ENCODE peak calls at places on chromosomes 5 and 9, in seven cellular contexts. M is mammary epithelial cell, Z is A549, C is tibial nerve, L is AG04450, F is heart left ventricle, U is dorsolateral prefrontal cortex. K is an unnamed sample.
A peak's percentile ranks its signal among the peaks of the same experiment; 100 is the strongest.

GRCh38 chr5:150066901-150067396 is 19.4 kb downstream of the CSF1R start:
- DNase-seq in F (no peak), C (no peak), L (no peak), M (peak; percentile 60), Z (no peak), U (no peak), K (peak; percentile 80)

GRCh38 chr9:123399803-123400378 is 43.9 kb downstream of the CRB2 start:
- DNase-seq in L (no peak), M (no peak), Z (peak; percentile 17), C (no peak), U (no peak), F (no peak), K (no peak)

GRCh38 chr5:45639038-45639437 is 57.1 kb downstream of the HCN1 start:
- DNase-seq in C (no peak), M (no peak), F (no peak), U (no peak), L (no peak), Z (no peak), K (no peak)

GRCh38 chr9:136671646-136672430 is 9.1 kb downstream of the EGFL7 start:
- DNase-seq in L (no peak), Z (no peak), F (no peak), U (no peak), M (no peak), C (no peak), K (no peak)

GRCh38 chr9:131306397-131306997 is 17.0 kb downstream of the PLPP7 start:
- DNase-seq in Z (no peak), L (no peak), C (no peak), F (no peak), M (no peak), U (no peak), K (no peak)

GRCh38 chr5:173885481-173886010 is 2.6 kb upstream of the CPEB4 start:
- DNase-seq in Z (no peak), F (no peak), C (no peak), U (no peak), M (no peak), L (no peak), K (no peak)

GRCh38 chr5:144275329-144275728 is 104.7 kb downstream of the KCTD16 start:
- DNase-seq in U (no peak), Z (no peak), M (no peak), L (no peak), C (no peak), F (no peak), K (no peak)

GRCh38 chr5:8516356-8516755 is 647.4 kb downstream of the MTRR start:
- DNase-seq in F (no peak), Z (no peak), L (no peak), C (no peak), U (no peak), M (no peak), K (no peak)

GRCh38 chr5:11564716-11565115 is 339.5 kb downstream of the CTNND2 start:
- DNase-seq in Z (no peak), C (no peak), U (peak; percentile 86), M (no peak), L (no peak), F (no peak), K (no peak)

GRCh38 chr9:71058660-71059059 is 62.8 kb downstream of the TRPM3 start:
- DNase-seq in C (no peak), F (no peak), L (no peak), U (no peak), M (no peak), Z (no peak), K (no peak)

GRCh38 chr9:83070257-83070656 is 7.3 kb upstream of the RASEF start:
- DNase-seq in F (no peak), L (peak; percentile 21), C (no peak), M (peak; percentile 66), U (no peak), Z (no peak), K (peak; percentile 75)

GRCh38 chr5:109865636-109866035 is 175.9 kb downstream of the MAN2A1 start:
- DNase-seq in M (peak; percentile 70), C (no peak), Z (peak; percentile 9), L (peak; percentile 93), F (no peak), U (no peak), K (peak; percentile 91)

GRCh38 chr9:14340994-14341393 is 27.1 kb upstream of the NFIB start:
- DNase-seq in U (no peak), Z (no peak), L (no peak), F (no peak), M (no peak), C (no peak), K (no peak)

GRCh38 chr9:130680836-130681768 is 12.5 kb upstream of the EXOSC2 start:
- DNase-seq in U (peak; percentile 78), C (no peak), M (peak; percentile 84), L (peak; percentile 66), Z (peak; percentile 93), F (peak; percentile 91), K (peak; percentile 96)

GRCh38 chr9:17521456-17521855 is 57.4 kb upstream of the SH3GL2 start:
- DNase-seq in Z (no peak), F (no peak), L (no peak), C (no peak), M (no peak), U (no peak), K (no peak)

GRCh38 chr5:130034872-130035271 is 130.6 kb downstream of the CHSY3 start:
- DNase-seq in C (no peak), L (peak; percentile 10), M (peak; percentile 32), U (no peak), Z (no peak), F (no peak), K (peak; percentile 52)

GRCh38 chr9:115369322-115369957 is 251.5 kb upstream of the TNC start:
- DNase-seq in F (no peak), L (peak; percentile 80), M (peak; percentile 37), U (no peak), Z (peak; percentile 44), C (no peak), K (peak; percentile 85)

GRCh38 chr9:110252509-110253139 is 3.7 kb downstream of the TXN start:
- DNase-seq in U (no peak), L (no peak), M (no peak), Z (peak; percentile 57), C (no peak), F (no peak), K (no peak)

GRCh38 chr9:79902937-79903600 is 331.3 kb downstream of the TLE4 start:
- DNase-seq in Z (no peak), C (no peak), F (no peak), M (no peak), U (no peak), L (no peak), K (no peak)

GRCh38 chr5:119063579-119064379 is 7.1 kb upstream of the DMXL1 start:
- DNase-seq in F (no peak), C (no peak), U (no peak), Z (peak; percentile 7), M (peak; percentile 60), L (no peak), K (peak; percentile 46)

GRCh38 chr9:4798281-4798680 is 5.5 kb downstream of the RCL1 start:
- DNase-seq in U (no peak), L (no peak), Z (no peak), M (no peak), C (no peak), F (no peak), K (no peak)

GRCh38 chr5:55645304-55645703 is 66.8 kb downstream of the SLC38A9 start:
- DNase-seq in C (no peak), L (no peak), F (no peak), M (peak; percentile 5), Z (peak; percentile 36), U (no peak), K (peak; percentile 63)

GRCh38 chr5:440413-441180 is 2.4 kb upstream of the EXOC3 start:
- DNase-seq in C (no peak), U (peak; percentile 26), F (peak; percentile 49), L (no peak), M (no peak), Z (no peak), K (no peak)

GRCh38 chr5:143618146-143618545 is 193.8 kb upstream of the HMHB1 start:
- DNase-seq in U (no peak), Z (no peak), L (no peak), C (no peak), F (no peak), M (no peak), K (no peak)

GRCh38 chr5:55626805-55627204 is 85.3 kb downstream of the SLC38A9 start:
- DNase-seq in L (no peak), C (no peak), U (no peak), M (no peak), Z (no peak), F (no peak), K (peak; percentile 32)

GRCh38 chr5:52987711-52988329 is 1.3 kb upstream of the ITGA2 start:
- DNase-seq in C (no peak), M (peak; percentile 99), F (no peak), U (no peak), Z (peak; percentile 53), L (no peak), K (peak; percentile 49)

GRCh38 chr5:180352116-180352975 is 790 bp downstream of the GFPT2 start:
- DNase-seq in C (peak; percentile 49), L (no peak), M (no peak), U (no peak), Z (no peak), F (no peak), K (peak; percentile 79)
- H3K4me3 ChIP-seq in C (peak overlapping the region; percentile 65), L (peak overlapping the region; percentile 67), M (no peak overlapping the region), U (peak overlapping the region; percentile 78), Z (peak overlapping the region; percentile 93), F (peak overlapping the region; percentile 77), K (peak overlapping the region; percentile 70)

GRCh38 chr5:171272996-171273970 is 35.8 kb upstream of the TLX3 start:
- DNase-seq in F (no peak), M (peak; percentile 21), U (no peak), C (no peak), L (no peak), Z (peak; percentile 55), K (no peak)
- TF ChIP-seq CTCF in F (no peak), M (peak; percentile 40), U (no peak), C (no peak), L (peak; percentile 49), Z (peak; percentile 40), K (peak; percentile 53)

DNA sequence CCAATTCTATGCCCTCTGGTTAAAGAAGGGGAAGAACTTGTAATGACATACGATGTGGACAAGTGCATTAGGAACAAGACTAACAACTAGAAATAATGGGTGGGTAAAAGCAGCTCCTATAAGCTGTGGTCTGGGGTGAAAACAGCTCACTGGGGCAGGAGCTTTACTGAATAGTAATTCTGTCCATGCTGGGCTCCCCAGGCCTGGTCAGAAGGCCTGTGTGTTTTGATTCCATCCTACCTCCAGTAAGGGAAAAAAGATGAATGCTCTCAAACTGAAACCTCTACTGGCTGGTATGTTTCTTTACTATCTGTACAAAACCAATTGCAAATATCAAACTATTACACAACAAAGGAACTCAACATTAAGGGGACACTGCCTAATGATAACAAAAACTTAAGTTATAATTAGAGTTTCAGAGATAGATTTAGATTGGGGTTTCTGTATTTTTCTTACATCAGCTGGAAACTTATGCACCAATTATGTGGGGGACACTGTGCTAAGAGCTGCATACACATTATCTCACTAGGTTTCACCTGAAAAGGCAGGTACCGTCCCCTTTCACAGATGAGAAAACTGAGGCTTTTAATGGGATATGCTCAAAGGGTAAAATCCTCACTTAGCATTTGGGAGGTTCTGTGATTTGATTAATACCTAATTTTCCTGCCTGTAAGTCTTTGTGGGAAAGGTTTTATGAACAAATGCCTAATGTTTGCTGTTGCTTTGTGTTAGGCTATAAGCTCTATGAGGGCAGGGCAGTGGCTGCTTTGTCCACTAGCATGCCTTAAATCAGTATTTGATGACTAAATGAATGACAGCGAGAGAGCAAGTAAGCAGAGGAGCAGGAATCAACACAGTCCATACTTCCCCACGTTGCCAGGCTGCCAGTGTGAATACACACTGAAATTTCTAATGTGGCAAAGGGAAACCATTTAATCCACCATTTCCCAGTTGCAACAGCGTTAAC is 53.6 kb downstream of the ELL2 start:
- DNase-seq in L (no peak), Z (no peak), M (no peak), F (no peak), C (no peak), U (no peak), K (no peak)
- H3K4me3 ChIP-seq in L (no peak overlapping the region), Z (no peak overlapping the region), M (no peak overlapping the region), F (no peak overlapping the region), C (no peak overlapping the region), U (no peak overlapping the region), K (no peak overlapping the region)

GRCh38 chr5:155027993-155028629 is 14.6 kb downstream of the KIF4B start:
- DNase-seq in L (no peak), F (no peak), Z (peak; percentile 36), U (no peak), C (no peak), M (peak; percentile 20), K (no peak)
- TF ChIP-seq CTCF in L (peak; percentile 26), F (no peak), Z (peak; percentile 26), U (no peak), C (no peak), M (peak; percentile 40), K (peak; percentile 20)

K was measured in foreskin fibroblast.